ENCODE peak calls at places on chromosome 10, in four cellular contexts. H is HCT116, V is HepG2, O is K562. D is an unnamed sample. For H3K4me1, the result is how much of the 10 kb centered on the place peaks cover.

GRCh38 chr10:78903351-78903940 is 165.3 kb upstream of the ZMIZ1 start:
- DNase-seq in H (no peak), V (no peak), O (no peak), D (no peak)

GRCh38 chr10:116974442-116975005 is 30.5 kb downstream of the SHTN1 start:
- DNase-seq in H (peak), V (no peak), O (no peak), D (no peak)

GRCh38 chr10:65394898-65395297 is 1530.9 kb upstream of the LRRTM3 start:
- DNase-seq in H (no peak), V (no peak), O (no peak), D (no peak)

GRCh38 chr10:105734479-105734878 is 1093.4 kb downstream of the SORCS3 start:
- DNase-seq in H (no peak), V (no peak), O (no peak), D (no peak)

GRCh38 chr10:44647877-44648542 is 263.1 kb upstream of the CXCL12 start:
- DNase-seq in H (no peak), V (no peak), O (no peak), D (no peak)

GRCh38 chr10:32245760-32246159 is 101.2 kb downstream of the EPC1 start:
- DNase-seq in H (no peak), V (no peak), O (no peak), D (no peak)

GRCh38 chr10:114571316-114571999 is 86.6 kb downstream of the ABLIM1 start:
- DNase-seq in H (no peak), V (no peak), O (no peak), D (no peak)

GRCh38 chr10:470339-471003 is 219.0 kb downstream of the DIP2C start:
- DNase-seq in H (no peak), V (no peak), O (no peak), D (no peak)

GRCh38 chr10:44973323-44974081 is 5.1 kb downstream of the DEPP1 start:
- DNase-seq in H (no peak), V (no peak), O (no peak), D (no peak)

GRCh38 chr10:71810048-71810750 is 36.9 kb upstream of the VSIR start:
- DNase-seq in H (no peak), V (no peak), O (no peak), D (no peak)

GRCh38 chr10:60919551-60919950 is 24.4 kb downstream of the RHOBTB1 start:
- DNase-seq in H (no peak), V (no peak), O (no peak), D (no peak)

GRCh38 chr10:27240891-27241639 is 468 bp upstream of the ACBD5 start:
- DNase-seq in H (no peak), V (no peak), O (no peak), D (no peak)

DNA sequence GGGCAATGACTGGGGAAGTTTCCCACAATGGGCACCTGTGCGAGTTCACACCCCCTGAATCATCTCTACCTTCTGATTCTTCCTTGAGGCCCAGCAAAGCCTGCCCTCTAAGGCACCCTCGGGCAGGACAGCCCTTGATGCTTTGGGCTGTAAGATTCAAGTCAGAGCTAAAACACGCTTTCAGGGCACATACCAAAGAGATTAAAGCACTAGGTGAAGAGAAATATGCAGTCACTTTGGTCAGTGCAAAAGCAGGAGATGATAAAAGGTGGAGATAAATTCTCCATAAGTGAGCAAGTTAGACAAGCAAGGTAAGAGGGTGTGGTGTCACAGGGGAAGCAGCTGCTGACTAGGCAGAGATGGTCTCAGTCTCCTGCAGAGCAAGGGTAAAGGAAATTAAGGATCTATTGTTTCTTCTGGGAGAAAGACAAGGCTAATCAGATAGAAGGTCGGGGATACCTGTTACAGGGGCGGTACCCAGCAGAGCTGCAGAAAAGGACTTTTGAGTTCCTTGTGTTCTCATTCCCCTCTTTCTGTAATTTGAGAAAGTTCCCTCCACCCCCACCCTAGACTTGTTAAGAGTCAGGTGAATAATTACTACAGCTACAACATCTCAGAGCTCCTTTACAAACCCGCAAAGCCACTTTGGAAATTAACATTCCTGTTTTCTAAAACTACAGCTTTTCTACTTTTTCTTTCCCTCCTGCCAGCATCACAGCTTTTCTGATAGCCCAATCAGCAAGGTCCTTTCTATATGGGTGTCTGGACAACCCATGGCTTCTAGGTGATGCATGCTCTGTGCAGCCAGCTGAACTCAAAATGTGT is 26.4 kb downstream of the PDLIM1 start:
- DNase-seq in H (peak), V (no peak), O (no peak), D (no peak)
- TF ChIP-seq TCF7L2 in H (no peak), V (no peak), O (no peak), D (no peak)

DNA sequence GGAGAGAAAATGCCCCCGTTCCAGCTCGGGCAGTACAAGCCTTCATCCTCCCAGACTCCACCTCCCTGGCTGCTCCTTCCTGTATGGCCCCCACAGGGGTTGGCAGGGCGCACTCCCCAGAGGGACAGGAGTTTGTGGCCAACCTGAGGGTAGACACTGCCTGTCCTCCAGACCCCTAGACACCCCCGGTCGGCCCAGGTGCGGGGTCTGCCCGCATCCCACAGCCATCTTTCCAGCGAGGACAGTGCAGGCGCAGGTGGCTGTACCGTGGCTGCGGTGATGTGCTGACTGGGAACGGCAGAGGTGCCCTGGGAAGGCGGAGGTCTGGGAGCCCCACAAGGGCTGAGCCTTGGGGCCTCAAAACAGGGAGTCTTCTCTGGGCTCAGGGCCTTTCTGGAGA is 81.5 kb downstream of the LHPP start:
- DNase-seq in H (no peak), V (no peak), O (no peak), D (no peak)
- H3K4me1 ChIP-seq in H (under half), V (under half), O (half or more), D (under half)

GRCh38 chr10:8180756-8181155 is 126.3 kb downstream of the GATA3 start:
- DNase-seq in H (no peak), V (no peak), O (no peak), D (no peak)
- TF ChIP-seq TCF7L2 in H (no peak), V (no peak), O (no peak), D (no peak)

GRCh38 chr10:129949411-129950335 is 14.4 kb downstream of the EBF3 start:
- DNase-seq in H (no peak), V (no peak), O (no peak), D (no peak)

GRCh38 chr10:129952771-129953489 is 11.1 kb downstream of the EBF3 start:
- DNase-seq in H (no peak), V (no peak), O (no peak), D (no peak)

GRCh38 chr10:129951841-129952240 is 12.2 kb downstream of the EBF3 start:
- DNase-seq in H (no peak), V (no peak), O (no peak), D (no peak)

GRCh38 chr10:129951251-129951808 is 12.7 kb downstream of the EBF3 start:
- DNase-seq in H (no peak), V (no peak), O (no peak), D (no peak)

DNA sequence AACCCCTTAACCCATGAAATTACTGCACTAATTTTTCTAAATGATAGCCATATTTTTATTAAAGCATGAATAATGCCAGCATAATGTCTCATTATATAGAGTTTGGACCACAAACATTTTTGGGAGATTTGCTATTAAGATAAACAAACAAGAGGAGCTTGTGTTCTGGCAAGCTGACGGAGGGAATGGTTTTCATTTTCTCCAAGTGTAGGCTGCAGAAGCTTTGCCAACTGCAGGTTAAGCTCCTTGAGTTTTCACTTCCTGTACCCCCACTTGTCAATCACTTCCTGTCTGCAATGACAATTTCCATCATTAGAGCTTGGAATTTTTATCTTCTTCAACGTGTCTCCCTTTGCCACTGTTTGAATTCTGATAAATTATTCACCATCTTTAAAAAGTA is 13.4 kb downstream of the EBF3 start:
- DNase-seq in H (no peak), V (no peak), O (no peak), D (no peak)
- H3K4me1 ChIP-seq in H (under half), V (under half), O (under half), D (under half)

GRCh38 chr10:29379208-29379607 is 90.3 kb downstream of the LYZL1 start:
- DNase-seq in H (no peak), V (no peak), O (no peak), D (no peak)

GRCh38 chr10:29374162-29374561 is 85.3 kb downstream of the LYZL1 start:
- DNase-seq in H (no peak), V (no peak), O (no peak), D (no peak)

GRCh38 chr10:29375888-29376287 is 87.0 kb downstream of the LYZL1 start:
- DNase-seq in H (no peak), V (no peak), O (no peak), D (no peak)

GRCh38 chr10:29378106-29378505 is 89.2 kb downstream of the LYZL1 start:
- DNase-seq in H (no peak), V (no peak), O (no peak), D (no peak)

DNA sequence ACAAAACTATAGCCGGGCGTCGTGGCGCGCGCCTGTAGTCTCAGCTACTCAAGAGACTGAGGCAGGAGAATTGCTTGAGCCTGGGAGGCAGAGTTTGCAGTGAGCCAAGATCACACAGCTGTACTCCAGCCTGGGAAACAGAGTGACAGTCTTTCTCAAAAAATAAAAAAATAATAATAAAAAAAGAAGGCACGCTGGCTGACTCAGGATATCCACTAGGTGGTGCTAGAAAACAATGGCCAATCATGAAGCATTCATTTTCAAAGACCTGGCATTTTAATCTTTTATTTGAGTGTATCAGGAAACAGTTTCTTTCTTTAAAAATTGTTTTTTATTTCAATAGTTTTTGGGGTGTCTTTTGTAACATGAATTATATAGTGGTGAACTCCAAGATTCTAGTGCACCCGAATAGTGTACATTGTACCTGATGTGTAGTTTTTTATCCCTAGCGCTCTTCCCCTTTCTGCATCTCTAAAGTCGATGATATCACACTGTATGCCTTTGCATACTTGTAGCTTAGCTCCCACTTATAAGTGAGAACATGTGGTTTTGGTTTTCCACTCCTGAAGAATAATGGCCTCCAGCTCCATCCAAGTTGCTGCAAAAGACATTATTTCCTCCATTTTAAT is 88.6 kb downstream of the LYZL1 start:
- DNase-seq in H (peak), V (no peak), O (peak), D (no peak)
- TF ChIP-seq TCF7L2 in H (no peak), V (no peak), O (no peak), D (no peak)

GRCh38 chr10:101063548-101064414 is 2.0 kb downstream of the KAZALD1 start:
- DNase-seq in H (no peak), V (no peak), O (no peak), D (no peak)
- H3K4me1 ChIP-seq in H (half or more), V (under half), O (half or more), D (under half)

GRCh38 chr10:46537309-46537708 is 19.1 kb downstream of the GPRIN2 start:
- DNase-seq in H (no peak), V (no peak), O (no peak), D (no peak)
- TF ChIP-seq TCF7L2 in H (no peak), V (no peak), O (no peak), D (no peak)